ENCODE peak calls at places on chromosomes 1 and 21, in four cellular contexts. Y is A549, I is brain microvascular endothelial cell, E is HCT116. S is an unnamed sample.

GRCh38 chr21:18840239-18840638 is 436.7 kb upstream of the TMPRSS15 start:
- DNase-seq in Y (peak), I (peak), E (peak), S (no peak)

GRCh38 chr1:59733443-59734141 is 81.2 kb upstream of the HOOK1 start:
- DNase-seq in Y (no peak), I (no peak), E (no peak), S (no peak)

GRCh38 chr1:2541619-2542246 is 11.7 kb upstream of the HES5 start:
- DNase-seq in Y (peak), I (no peak), E (no peak), S (no peak)

GRCh38 chr1:156813750-156814570 is 2.7 kb downstream of the SH2D2A start:
- DNase-seq in Y (peak), I (no peak), E (peak), S (peak)

GRCh38 chr1:227887697-227888403 is 59.9 kb downstream of the WNT9A start:
- DNase-seq in Y (no peak), I (no peak), E (no peak), S (no peak)

GRCh38 chr1:207495816-207496792 is at the start of gene CR1:
- DNase-seq in Y (no peak), I (no peak), E (no peak), S (peak)

GRCh38 chr1:167904641-167905040 is 9.3 kb downstream of the ADCY10 start:
- DNase-seq in Y (peak), I (peak), E (no peak), S (no peak)

GRCh38 chr1:44664730-44665370 is 9.4 kb downstream of the TMEM53 start:
- DNase-seq in Y (no peak), I (no peak), E (no peak), S (peak)

GRCh38 chr1:219347843-219348475 is 174.3 kb downstream of the LYPLAL1 start:
- DNase-seq in Y (no peak), I (no peak), E (no peak), S (no peak)

GRCh38 chr1:6984996-6985395 is 199.7 kb downstream of the CAMTA1 start:
- DNase-seq in Y (no peak), I (no peak), E (no peak), S (no peak)

GRCh38 chr1:63612564-63612963 is 19.4 kb downstream of the PGM1 start:
- DNase-seq in Y (no peak), I (no peak), E (no peak), S (no peak)

GRCh38 chr1:196603651-196604050 is 4.6 kb downstream of the KCNT2 start:
- DNase-seq in Y (no peak), I (no peak), E (no peak), S (no peak)

GRCh38 chr21:36999131-36999898 is 7.2 kb upstream of the RIPPLY3 start:
- DNase-seq in Y (no peak), I (no peak), E (no peak), S (no peak)

GRCh38 chr1:243493156-243494129 is 237.6 kb downstream of the SDCCAG8 start:
- DNase-seq in Y (no peak), I (no peak), E (no peak), S (no peak)

GRCh38 chr1:151993084-151993733 is 450 bp downstream of the S100A10 start:
- DNase-seq in Y (peak), I (no peak), E (no peak), S (peak)

GRCh38 chr1:226060976-226061792 is 1.3 kb upstream of the H3-3A start:
- DNase-seq in Y (peak), I (no peak), E (no peak), S (no peak)

GRCh38 chr1:151313501-151313900 is 13.7 kb downstream of the PI4KB start:
- DNase-seq in Y (no peak), I (no peak), E (no peak), S (no peak)

GRCh38 chr21:16117331-16117730 is 387.5 kb downstream of the USP25 start:
- DNase-seq in Y (no peak), I (no peak), E (no peak), S (no peak)

GRCh38 chr1:172662464-172663109 is 3.7 kb downstream of the FASLG start:
- DNase-seq in Y (no peak), I (peak), E (no peak), S (peak)

GRCh38 chr21:37128069-37128468 is 55.0 kb downstream of the TTC3 start:
- DNase-seq in Y (no peak), I (no peak), E (no peak), S (no peak)

GRCh38 chr1:17525065-17525464 is 14.4 kb upstream of the ARHGEF10L start:
- DNase-seq in Y (no peak), I (no peak), E (no peak), S (no peak)

GRCh38 chr1:152902676-152903075 is 5.7 kb upstream of the IVL start:
- DNase-seq in Y (no peak), I (no peak), E (no peak), S (no peak)

GRCh38 chr1:41918450-41919043 is at the start of gene HIVEP3:
- DNase-seq in Y (peak), I (no peak), E (no peak), S (no peak)

GRCh38 chr1:100323428-100324106 is 28.7 kb upstream of the CDC14A start:
- DNase-seq in Y (no peak), I (no peak), E (no peak), S (no peak)

GRCh38 chr21:43919283-43919682 is 54.3 kb downstream of the AGPAT3 start:
- DNase-seq in Y (no peak), I (no peak), E (no peak), S (no peak)

GRCh38 chr1:232538224-232538942 is 91.5 kb downstream of the SIPA1L2 start:
- DNase-seq in Y (peak), I (peak), E (peak), S (no peak)

GRCh38 chr1:175628548-175629317 is 114.7 kb downstream of the TNR start:
- DNase-seq in Y (no peak), I (no peak), E (no peak), S (no peak)

GRCh38 chr1:6233376-6233775 is 2.4 kb downstream of the ICMT start:
- DNase-seq in Y (no peak), I (no peak), E (no peak), S (no peak)

GRCh38 chr1:189152685-189153084 is 1325.0 kb downstream of the BRINP3 start:
- DNase-seq in Y (no peak), I (no peak), E (no peak), S (no peak)

GRCh38 chr1:189150624-189151023 is 1327.0 kb downstream of the BRINP3 start:
- DNase-seq in Y (no peak), I (no peak), E (no peak), S (no peak)

GRCh38 chr1:189151361-189151760 is 1326.3 kb downstream of the BRINP3 start:
- DNase-seq in Y (no peak), I (no peak), E (no peak), S (no peak)

GRCh38 chr1:189149547-189150375 is 1327.9 kb downstream of the BRINP3 start:
- DNase-seq in Y (peak), I (no peak), E (no peak), S (no peak)
- TF ChIP-seq CTCF in Y (peak), I (no peak), E (no peak), S (no peak)

GRCh38 chr1:33842348-33842747 is 21.5 kb upstream of the HMGB4 start:
- DNase-seq in Y (no peak), I (no peak), E (no peak), S (no peak)

GRCh38 chr1:33849206-33849605 is 14.7 kb upstream of the HMGB4 start:
- DNase-seq in Y (no peak), I (no peak), E (no peak), S (no peak)

GRCh38 chr1:33848205-33848604 is 15.7 kb upstream of the HMGB4 start:
- DNase-seq in Y (no peak), I (no peak), E (no peak), S (no peak)

GRCh38 chr1:33841516-33841915 is 22.4 kb upstream of the HMGB4 start:
- DNase-seq in Y (no peak), I (no peak), E (no peak), S (no peak)

GRCh38 chr1:33846861-33847260 is 17.0 kb upstream of the HMGB4 start:
- DNase-seq in Y (no peak), I (no peak), E (no peak), S (no peak)
- TF ChIP-seq CTCF in Y (no peak), I (no peak), E (no peak), S (no peak)

GRCh38 chr1:203508463-203508862 is 14.5 kb downstream of the OPTC start:
- DNase-seq in Y (no peak), I (no peak), E (no peak), S (no peak)
- TF ChIP-seq CTCF in Y (no peak), I (peak), E (no peak), S (no peak)

GRCh38 chr1:43074244-43074643 is 97.8 kb downstream of the EBNA1BP2 start:
- DNase-seq in Y (peak), I (no peak), E (peak), S (no peak)
- TF ChIP-seq CTCF in Y (peak), I (peak), E (peak), S (peak)

GRCh38 chr1:211352465-211352864 is 25.8 kb downstream of the TRAF5 start:
- DNase-seq in Y (no peak), I (no peak), E (no peak), S (no peak)

GRCh38 chr1:211349730-211350129 is 23.1 kb downstream of the TRAF5 start:
- DNase-seq in Y (no peak), I (no peak), E (no peak), S (no peak)

GRCh38 chr1:211355873-211356272 is 29.2 kb downstream of the TRAF5 start:
- DNase-seq in Y (no peak), I (no peak), E (no peak), S (no peak)

GRCh38 chr1:211353562-211354212 is 27.1 kb downstream of the TRAF5 start:
- DNase-seq in Y (no peak), I (no peak), E (no peak), S (no peak)

GRCh38 chr1:211352985-211353515 is 26.4 kb downstream of the TRAF5 start:
- DNase-seq in Y (peak), I (no peak), E (peak), S (peak)
- TF ChIP-seq CTCF in Y (peak), I (peak), E (peak), S (peak)

DNA sequence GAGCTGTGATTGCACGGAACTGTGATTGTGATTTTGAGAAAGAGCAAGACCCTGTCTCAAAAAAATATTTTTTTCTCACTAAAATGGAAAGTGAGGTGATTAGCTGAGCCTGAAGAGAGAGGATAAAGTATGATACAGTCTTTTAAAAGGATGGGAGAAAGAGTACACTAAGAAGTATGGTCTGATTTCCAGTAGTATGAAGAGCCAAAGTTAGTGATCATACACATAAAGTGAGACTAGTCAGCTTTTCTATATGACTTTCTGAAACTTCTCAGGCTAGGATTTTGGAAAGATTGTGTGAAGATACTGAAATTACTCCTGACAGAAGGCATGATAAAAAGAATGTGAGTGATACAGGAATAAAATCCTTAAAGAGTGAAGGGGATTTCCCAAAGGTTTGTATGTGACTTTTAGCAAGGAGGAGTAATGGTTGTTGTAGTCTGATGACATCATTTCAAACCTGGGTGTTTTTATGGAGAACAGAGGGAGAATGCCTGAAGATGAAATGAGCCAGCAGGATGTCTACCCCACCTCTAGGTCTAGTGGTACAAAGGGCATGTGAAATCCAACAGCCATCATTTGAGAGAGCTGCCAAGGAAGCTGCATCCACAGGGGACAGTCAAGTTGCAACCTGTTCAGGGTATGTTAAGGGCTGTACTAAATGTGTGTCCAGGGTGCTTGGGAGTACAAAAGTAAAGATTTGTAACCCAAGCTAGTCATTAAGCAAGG is 157.7 kb downstream of the PIK3R3 start:
- DNase-seq in Y (peak), I (no peak), E (no peak), S (peak)
- TF ChIP-seq CTCF in Y (no peak), I (no peak), E (no peak), S (no peak)

GRCh38 chr1:30837653-30838052 is 70.9 kb downstream of the SDC3 start:
- DNase-seq in Y (no peak), I (no peak), E (no peak), S (no peak)

GRCh38 chr1:30844631-30845030 is 63.9 kb downstream of the SDC3 start:
- DNase-seq in Y (no peak), I (no peak), E (no peak), S (no peak)

GRCh38 chr1:30839827-30840359 is 68.7 kb downstream of the SDC3 start:
- DNase-seq in Y (no peak), I (no peak), E (no peak), S (no peak)

GRCh38 chr1:30842698-30843354 is 65.7 kb downstream of the SDC3 start:
- DNase-seq in Y (no peak), I (no peak), E (no peak), S (no peak)

DNA sequence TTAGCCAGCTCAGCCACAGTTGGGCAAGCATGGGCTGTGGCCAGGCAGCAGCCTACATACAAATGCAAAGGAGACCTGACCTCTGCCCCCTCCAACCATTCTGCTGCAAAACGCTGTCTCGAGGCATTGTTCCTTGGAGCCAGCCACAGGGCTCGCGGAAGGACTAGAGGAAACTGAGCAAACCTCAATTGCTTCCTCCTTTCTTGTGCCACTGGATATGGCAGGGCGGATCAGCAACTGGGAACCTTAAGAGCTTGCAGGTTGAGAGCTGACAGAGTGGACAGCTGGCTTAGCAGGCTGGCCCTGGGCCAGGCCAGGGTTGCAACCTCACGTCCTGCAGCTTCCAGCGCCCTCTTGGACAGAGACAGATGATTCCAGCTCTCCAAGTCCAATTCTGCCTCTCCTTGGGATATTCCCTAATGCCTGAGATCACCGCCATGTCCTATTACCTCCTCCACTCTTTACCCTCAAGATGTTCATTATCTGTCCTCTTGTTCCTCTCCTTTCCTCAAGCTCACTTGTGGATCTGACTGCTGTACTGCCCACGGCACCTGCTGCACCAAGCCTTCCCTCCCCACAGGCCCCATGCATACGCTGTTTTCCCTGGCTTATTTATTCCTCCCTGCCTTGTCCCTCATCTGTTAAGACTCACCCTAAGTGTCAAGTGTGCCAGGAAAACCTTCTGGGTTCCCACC is 67.5 kb downstream of the SDC3 start:
- DNase-seq in Y (no peak), I (no peak), E (no peak), S (no peak)
- TF ChIP-seq CTCF in Y (no peak), I (no peak), E (no peak), S (no peak)

S was measured in GM10248.